ENCODE peak calls at places on chromosomes 1 and 21, in nine cellular contexts. I is PC-9, G is epithelial cell of esophagus, P is cardiac fibroblast, W is tibial nerve, D is GM20000, J is HFF-Myc, T is bronchial epithelial cell, R is natural killer cell. U is an unnamed sample.

GRCh38 chr1:67685558-67686271 is 714 bp downstream of the GADD45A start:
- DNase-seq in I (peak), G (peak), P (peak), W (peak), D (peak), J (no peak), T (no peak), R (peak), U (no peak)

GRCh38 chr21:15617968-15618367 is 111.8 kb upstream of the USP25 start:
- DNase-seq in I (peak), G (peak), P (peak), W (no peak), D (no peak), J (peak), T (peak), R (no peak), U (no peak)

GRCh38 chr1:178283409-178283808 is 189.5 kb downstream of the RASAL2 start:
- DNase-seq in I (no peak), G (peak), P (peak), W (no peak), D (no peak), J (no peak), T (peak), R (no peak), U (no peak)

GRCh38 chr1:207020709-207021107 is 11.8 kb downstream of the C1orf116 start:
- DNase-seq in I (no peak), G (peak), P (peak), W (no peak), D (no peak), J (no peak), T (peak), R (no peak), U (no peak)

GRCh38 chr1:178310685-178311105 is 186.1 kb downstream of the CLEC20A start:
- DNase-seq in I (peak), G (peak), P (peak), W (no peak), D (peak), J (peak), T (peak), R (no peak), U (no peak)

GRCh38 chr1:246427611-246428010 is 79.5 kb downstream of the SMYD3 start:
- DNase-seq in I (no peak), G (peak), P (peak), W (no peak), D (no peak), J (no peak), T (peak), R (no peak), U (no peak)

GRCh38 chr1:184386271-184387068 is at the start of gene C1orf21:
- DNase-seq in I (peak), G (peak), P (peak), W (peak), D (peak), J (peak), T (peak), R (peak), U (peak)

GRCh38 chr1:219805191-219805590 is 123.2 kb downstream of the SLC30A10 start:
- DNase-seq in I (no peak), G (no peak), P (no peak), W (no peak), D (no peak), J (no peak), T (no peak), R (no peak), U (no peak)

GRCh38 chr1:200279810-200280411 is 129.9 kb downstream of the ZNF281 start:
- DNase-seq in I (peak), G (peak), P (peak), W (peak), D (peak), J (peak), T (peak), R (no peak), U (no peak)

DNA sequence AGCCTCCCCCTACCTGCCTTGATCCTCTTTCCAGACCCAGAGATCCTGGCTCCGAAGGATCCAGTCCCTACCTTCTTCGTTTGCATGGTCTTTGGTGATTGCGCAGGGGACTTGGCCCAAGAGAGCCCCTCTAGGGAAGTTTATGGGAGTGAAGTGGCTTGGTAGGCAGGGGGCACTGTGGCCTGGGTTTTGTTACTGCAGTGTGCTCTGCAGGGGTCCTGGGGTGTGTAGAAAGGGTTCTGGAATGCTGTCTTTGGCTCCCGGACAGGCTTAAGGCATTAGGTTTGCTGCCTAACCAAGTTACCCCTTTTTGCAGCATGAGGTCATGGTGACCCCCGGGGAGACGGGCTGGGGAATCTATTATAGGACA is 3.8 kb downstream of the ATP8B2 start:
- DNase-seq in I (no peak), G (no peak), P (no peak), W (no peak), D (no peak), J (no peak), T (no peak), R (no peak), U (no peak)
- TF ChIP-seq CTCF in I (no peak), G (no peak), P (peak), W (peak), D (no peak), J (peak), T (no peak), R (no peak), U (peak)

GRCh38 chr1:10586125-10586524 is 111.4 kb downstream of the PEX14 start:
- DNase-seq in I (no peak), G (no peak), P (no peak), W (no peak), D (no peak), J (no peak), T (no peak), R (no peak), U (no peak)
- TF ChIP-seq CTCF in I (no peak), G (peak), P (no peak), W (no peak), D (no peak), J (no peak), T (no peak), R (no peak), U (no peak)

GRCh38 chr1:208308221-208308620 is 64.0 kb upstream of the PLXNA2 start:
- DNase-seq in I (no peak), G (no peak), P (no peak), W (no peak), D (no peak), J (no peak), T (no peak), R (no peak), U (no peak)

GRCh38 chr1:208304193-208304712 is 60.1 kb upstream of the PLXNA2 start:
- DNase-seq in I (no peak), G (no peak), P (no peak), W (no peak), D (no peak), J (no peak), T (no peak), R (no peak), U (no peak)

GRCh38 chr1:208312706-208313105 is 68.5 kb upstream of the PLXNA2 start:
- DNase-seq in I (no peak), G (no peak), P (no peak), W (no peak), D (no peak), J (no peak), T (no peak), R (no peak), U (no peak)

GRCh38 chr1:208314431-208314830 is 70.2 kb upstream of the PLXNA2 start:
- DNase-seq in I (no peak), G (no peak), P (no peak), W (no peak), D (no peak), J (no peak), T (no peak), R (no peak), U (no peak)

DNA sequence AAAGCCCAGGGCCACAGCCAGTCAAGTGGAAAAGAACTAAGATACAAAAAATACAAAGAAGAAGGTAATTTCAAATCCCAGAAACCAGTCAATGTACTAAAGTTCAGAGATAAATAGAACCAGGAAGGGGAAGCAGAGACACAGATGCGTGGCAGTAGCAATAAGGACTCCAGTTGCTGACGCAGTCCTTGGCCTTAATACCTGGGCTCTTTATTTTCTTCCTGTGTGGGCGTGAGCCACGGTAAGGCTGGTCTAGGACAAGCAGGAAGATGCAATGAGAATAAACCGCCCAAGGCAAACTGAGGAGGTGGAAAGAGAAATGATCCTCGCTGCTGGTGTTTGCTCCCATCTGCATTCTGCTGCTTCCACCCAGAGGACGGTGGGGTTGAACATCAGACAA is 65.6 kb upstream of the PLXNA2 start:
- DNase-seq in I (no peak), G (peak), P (no peak), W (no peak), D (no peak), J (no peak), T (peak), R (no peak), U (no peak)
- TF ChIP-seq CTCF in I (no peak), G (no peak), P (no peak), W (no peak), D (no peak), J (no peak), T (no peak), R (no peak), U (no peak)

GRCh38 chr1:175169305-175170018 is 23.1 kb downstream of the KIAA0040 start:
- DNase-seq in I (no peak), G (peak), P (peak), W (no peak), D (no peak), J (no peak), T (peak), R (no peak), U (no peak)
- TF ChIP-seq CTCF in I (no peak), G (no peak), P (no peak), W (no peak), D (no peak), J (no peak), T (no peak), R (no peak), U (no peak)

GRCh38 chr1:43197343-43198127 is 25.4 kb downstream of the CFAP57 start:
- DNase-seq in I (no peak), G (no peak), P (no peak), W (no peak), D (no peak), J (no peak), T (no peak), R (no peak), U (no peak)
- TF ChIP-seq CTCF in I (no peak), G (no peak), P (no peak), W (no peak), D (no peak), J (no peak), T (no peak), R (no peak), U (peak)

GRCh38 chr1:25487628-25488027 is 55.8 kb upstream of the LDLRAP1 start:
- DNase-seq in I (no peak), G (no peak), P (no peak), W (no peak), D (peak), J (no peak), T (no peak), R (no peak), U (no peak)
- TF ChIP-seq CTCF in I (peak), G (peak), P (peak), W (peak), D (peak), J (peak), T (peak), R (peak), U (peak)

DNA sequence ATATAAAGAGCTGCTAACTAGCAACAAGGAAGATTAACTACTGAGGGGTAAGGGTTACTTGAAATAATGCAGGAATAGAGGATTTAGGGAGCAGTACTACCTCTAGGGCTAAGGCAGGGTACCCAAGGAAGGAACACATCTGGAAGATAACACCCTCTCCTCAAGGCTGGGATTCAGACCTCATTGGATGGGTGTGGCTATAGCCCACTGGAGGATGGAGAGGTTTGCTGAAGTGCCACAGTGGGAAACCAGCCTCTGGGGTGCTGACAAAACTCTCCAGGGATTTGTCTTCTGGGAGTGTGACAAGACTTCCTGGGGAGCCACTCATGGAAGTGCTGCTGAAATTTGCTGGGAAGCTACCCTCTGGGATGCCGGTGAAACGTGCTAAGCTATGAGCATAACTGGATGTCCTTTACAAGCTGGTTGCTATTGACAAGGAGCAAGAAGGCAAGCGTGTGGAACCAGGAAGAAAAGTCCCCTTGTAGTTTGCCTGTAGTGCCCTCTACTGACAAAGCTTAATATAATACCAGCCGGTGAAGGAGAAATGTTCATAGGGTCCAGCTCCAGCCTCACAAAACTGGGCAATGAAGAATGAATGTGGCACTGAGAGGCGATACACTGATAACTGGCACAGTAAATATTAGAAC is 122.8 kb upstream of the USP24 start:
- DNase-seq in I (peak), G (peak), P (peak), W (no peak), D (peak), J (peak), T (peak), R (no peak), U (peak)
- TF ChIP-seq CTCF in I (peak), G (peak), P (peak), W (peak), D (no peak), J (peak), T (peak), R (peak), U (peak)

GRCh38 chr1:193519922-193520321 is 333.5 kb upstream of the B3GALT2 start:
- DNase-seq in I (no peak), G (no peak), P (no peak), W (no peak), D (no peak), J (no peak), T (no peak), R (no peak), U (no peak)
- TF ChIP-seq CTCF in I (no peak), G (no peak), P (no peak), W (no peak), D (no peak), J (no peak), T (no peak), R (no peak), U (no peak)

GRCh38 chr1:220991959-220992704 is 112.9 kb downstream of the HLX start:
- DNase-seq in I (no peak), G (no peak), P (peak), W (no peak), D (no peak), J (no peak), T (no peak), R (no peak), U (no peak)
- TF ChIP-seq CTCF in I (no peak), G (no peak), P (no peak), W (no peak), D (no peak), J (no peak), T (no peak), R (no peak), U (no peak)

DNA sequence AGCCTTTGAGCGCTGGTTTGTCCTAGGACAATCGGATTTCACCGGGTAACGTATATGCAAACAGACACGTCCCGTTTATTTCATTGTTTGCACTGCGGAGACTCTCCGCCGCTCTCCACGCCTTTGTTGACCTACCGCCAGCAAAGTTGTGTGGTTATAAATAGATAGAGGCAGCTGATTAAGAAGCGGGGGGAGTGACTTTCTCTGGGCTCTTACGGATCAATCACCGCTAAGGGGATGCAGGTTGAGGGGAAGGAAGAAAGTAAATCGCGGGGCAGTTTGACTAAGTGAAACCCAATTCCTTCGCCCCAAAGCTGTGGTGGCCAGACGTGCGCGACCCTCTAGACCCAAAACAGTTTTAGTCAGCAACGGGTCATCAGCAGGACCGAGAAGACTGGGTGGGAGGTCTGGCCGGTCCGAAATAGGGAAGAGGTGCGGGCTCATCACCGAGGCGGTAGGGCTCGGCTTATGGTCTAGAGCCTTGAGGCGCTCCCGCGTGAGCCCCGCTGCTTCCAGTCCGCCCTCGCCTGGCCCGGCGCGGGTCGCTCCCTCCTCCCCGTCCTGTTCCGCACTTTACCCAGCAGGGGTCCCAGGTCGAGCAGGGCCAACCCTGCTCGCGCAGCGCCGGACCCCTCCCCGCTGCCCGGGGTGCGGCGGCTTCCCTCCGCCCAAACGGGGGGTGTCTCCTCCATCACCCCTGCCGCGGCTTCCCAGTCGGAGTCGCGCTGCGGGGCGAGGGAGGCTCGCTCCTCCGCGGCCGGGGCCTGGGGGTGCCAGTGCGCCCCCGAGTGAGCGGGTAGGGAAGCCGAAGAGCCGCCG is 120.8 kb upstream of the RRP15 start:
- DNase-seq in I (no peak), G (peak), P (peak), W (no peak), D (peak), J (no peak), T (peak), R (no peak), U (no peak)
- TF ChIP-seq CTCF in I (no peak), G (no peak), P (no peak), W (no peak), D (no peak), J (no peak), T (no peak), R (no peak), U (no peak)